ENCODE peak calls at places on chromosomes 11 and 22, in four cellular contexts. F is GM12891, S is K562, A is GM12878. H is an unnamed sample.
A peak's percentile ranks its signal among the peaks of the same experiment; 100 is the strongest.

GRCh38 chr11:36151933-36152580 is 137.2 kb downstream of the COMMD9 start:
- DNase-seq in F (no peak), S (no peak), A (no peak), H (no peak)

GRCh38 chr11:107017433-107018227 is 646 bp downstream of the GUCY1A2 start:
- DNase-seq in A (no peak), S (peak; percentile 36), F (peak; percentile 41), H (peak; percentile 46)

GRCh38 chr11:36467913-36468312 is 42.2 kb downstream of the TRAF6 start:
- DNase-seq in S (no peak), F (no peak), A (no peak), H (no peak)

GRCh38 chr11:27395556-27396258 is 32.7 kb upstream of the CCDC34 start:
- DNase-seq in A (no peak), F (no peak), S (no peak), H (no peak)

GRCh38 chr11:5234390-5234834 is at the start of gene HBD:
- DNase-seq in F (no peak), S (peak; percentile 84), A (no peak), H (no peak)

GRCh38 chr11:70364745-70365535 is 33.4 kb upstream of the CTTN start:
- DNase-seq in S (no peak), A (peak; percentile 3), F (no peak), H (peak; percentile 22)

GRCh38 chr11:47148274-47148673 is 28.4 kb downstream of the ARFGAP2 start:
- DNase-seq in S (no peak), A (no peak), F (no peak), H (no peak)

GRCh38 chr11:26583550-26583949 is 11.5 kb upstream of the MUC15 start:
- DNase-seq in S (no peak), A (no peak), F (no peak), H (peak; percentile 12)

GRCh38 chr11:87779276-87780067 is 395.8 kb downstream of the RAB38 start:
- DNase-seq in S (no peak), A (no peak), F (no peak), H (no peak)

GRCh38 chr11:63146586-63146985 is 2.6 kb upstream of the SLC22A24 start:
- DNase-seq in S (no peak), F (no peak), A (no peak), H (no peak)

GRCh38 chr22:44723801-44724200 is 21.8 kb downstream of the PRR5 start:
- DNase-seq in A (peak; percentile 21), S (peak; percentile 46), F (no peak), H (no peak)
- TF ChIP-seq SPI1 in A (no peak), S (no peak), F (no peak), H (no peak)

DNA sequence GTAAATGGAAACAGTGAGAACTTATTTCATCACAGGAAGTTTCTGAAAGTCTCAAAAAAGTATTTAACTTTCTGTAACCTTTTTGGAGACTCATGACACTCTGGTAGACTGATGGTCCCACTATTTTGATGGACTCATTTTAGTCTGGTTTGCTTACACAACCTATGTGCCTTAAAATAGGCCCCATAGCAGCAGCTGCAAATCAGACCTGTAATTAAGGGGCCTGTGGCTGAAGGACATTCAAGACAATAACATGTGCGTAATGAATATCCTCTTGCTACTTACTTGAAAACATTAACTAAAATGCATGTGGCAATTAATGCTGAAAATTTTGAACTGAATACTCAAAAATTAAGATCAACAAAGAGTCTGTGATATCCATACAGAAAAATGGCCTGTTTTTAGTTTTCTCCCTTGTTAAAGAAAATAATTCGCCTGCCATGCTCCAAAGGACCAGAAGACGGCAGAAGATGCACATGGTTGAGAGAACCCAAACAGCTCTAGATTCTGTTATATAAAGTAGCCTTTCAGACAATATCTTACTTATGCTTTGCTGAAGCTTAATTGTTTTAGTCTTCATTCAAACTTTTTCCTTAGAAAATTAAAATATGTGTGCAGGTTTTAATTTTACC is 568.5 kb downstream of the KCNA4 start:
- DNase-seq in F (no peak), A (no peak), S (no peak), H (peak; percentile 13)
- TF ChIP-seq SPI1 in F (no peak), A (no peak), S (no peak), H (no peak)

GRCh38 chr11:8459711-8460399 is 134.2 kb downstream of the STK33 start:
- DNase-seq in F (no peak), A (no peak), S (no peak), H (no peak)
- TF ChIP-seq SPI1 in F (no peak), A (no peak), S (no peak), H (no peak)

DNA sequence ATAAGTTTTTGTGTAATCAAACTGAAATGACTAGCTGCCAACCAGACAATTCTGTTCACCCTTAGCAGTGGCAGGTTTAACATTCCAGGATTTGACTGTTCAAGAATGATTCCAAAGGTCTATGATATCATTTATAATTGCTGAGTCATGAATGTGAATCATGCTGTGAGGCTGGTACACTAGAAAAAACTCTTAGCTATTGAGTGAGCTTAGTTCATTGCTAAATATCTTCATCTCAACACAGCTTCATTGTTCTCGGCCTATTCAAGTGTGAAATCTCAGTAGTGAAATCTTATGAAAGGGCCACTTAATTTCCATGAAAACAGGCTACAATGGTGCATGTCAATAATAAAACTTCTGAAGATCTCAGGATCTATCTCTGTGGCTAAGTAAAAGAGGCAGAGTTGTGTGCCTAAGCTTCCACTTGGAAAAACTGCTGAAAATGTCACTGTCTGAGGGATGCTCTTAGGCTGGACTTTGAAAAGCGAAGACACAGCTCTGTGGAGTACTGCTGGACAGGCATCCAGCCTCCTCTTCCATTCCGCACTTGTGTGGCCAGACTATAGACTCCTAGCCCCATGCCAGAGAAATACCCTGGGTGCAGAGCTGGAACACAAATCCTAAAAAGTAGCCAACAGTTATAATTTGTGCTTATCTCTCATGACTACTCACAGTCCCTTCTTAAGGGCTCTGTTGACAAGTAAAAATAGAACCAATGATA is 12.8 kb downstream of the AQP11 start:
- DNase-seq in F (no peak), A (no peak), S (no peak), H (no peak)
- TF ChIP-seq SPI1 in F (no peak), A (no peak), S (no peak), H (no peak)

GRCh38 chr11:122803306-122803705 is 35.0 kb upstream of the CRTAM start:
- DNase-seq in A (no peak), S (no peak), F (no peak), H (no peak)

GRCh38 chr11:122802876-122803275 is 35.4 kb upstream of the CRTAM start:
- DNase-seq in F (no peak), S (no peak), A (no peak), H (no peak)

GRCh38 chr11:122804796-122805195 is 33.5 kb upstream of the CRTAM start:
- DNase-seq in A (no peak), F (no peak), S (no peak), H (no peak)

GRCh38 chr11:122804161-122804560 is 34.1 kb upstream of the CRTAM start:
- DNase-seq in S (no peak), F (no peak), A (no peak), H (no peak)

GRCh38 chr11:122803716-122804115 is 34.6 kb upstream of the CRTAM start:
- DNase-seq in S (no peak), A (no peak), F (no peak), H (no peak)
- TF ChIP-seq SPI1 in S (no peak), A (no peak), F (no peak), H (no peak)

DNA sequence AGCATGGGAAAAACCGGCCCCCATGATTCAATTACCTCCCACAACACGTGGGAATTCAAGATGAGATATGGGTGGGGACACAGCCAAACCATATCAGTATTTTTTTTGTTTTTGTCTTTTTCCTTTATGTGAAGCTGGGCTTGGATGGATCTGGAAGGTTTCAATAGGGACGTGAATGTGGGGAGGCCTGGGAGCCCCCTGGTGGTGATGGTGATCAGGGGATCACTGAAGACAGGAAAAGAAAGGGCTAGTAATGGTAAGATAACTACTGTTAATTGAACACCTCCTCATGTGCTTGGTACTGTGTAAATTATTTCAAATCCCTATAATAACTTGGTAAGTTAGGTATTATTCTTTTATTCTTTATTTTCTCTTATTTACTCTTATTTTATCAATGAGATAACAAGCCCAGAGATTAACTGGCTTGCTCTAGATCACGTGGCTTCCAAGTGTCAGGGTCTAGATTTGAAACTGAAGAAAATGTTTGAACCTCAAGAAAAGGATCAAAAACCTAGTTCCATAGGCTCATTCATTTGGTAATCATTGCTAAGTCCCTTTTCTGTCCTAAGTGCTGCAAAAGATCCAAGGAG is 364.2 kb downstream of the TENM4 start:
- DNase-seq in S (peak; percentile 55), F (no peak), A (no peak), H (no peak)
- TF ChIP-seq SPI1 in S (no peak), F (no peak), A (no peak), H (no peak)

DNA sequence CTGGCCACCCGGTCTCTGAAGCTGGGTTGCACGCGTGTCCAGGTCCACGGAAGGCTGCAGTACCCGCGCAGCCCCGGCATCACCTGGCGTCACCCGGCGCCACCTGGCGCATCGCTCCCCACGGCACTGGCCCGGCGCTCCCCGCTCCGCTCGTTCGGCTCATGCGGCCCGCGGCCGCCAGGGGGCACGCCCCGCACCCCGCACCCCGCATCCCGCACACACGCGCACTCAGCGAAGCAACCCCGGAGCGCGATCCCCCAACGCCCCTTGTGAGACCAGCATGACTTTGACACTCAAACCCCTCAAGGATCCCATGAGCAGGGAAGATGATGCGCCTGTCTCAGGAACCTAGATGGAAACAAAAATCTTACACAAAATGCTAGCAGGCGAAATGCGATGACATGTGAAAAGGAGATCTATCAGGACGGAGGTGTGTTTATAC is 11.9 kb downstream of the B3GNT6 start:
- DNase-seq in A (no peak), F (peak; percentile 71), S (peak; percentile 80), H (peak; percentile 24)
- TF ChIP-seq SPI1 in A (no peak), F (no peak), S (no peak), H (no peak)

H was measured in HL-60.